ENCODE peak calls at places on chromosomes 4 and X, in six cellular contexts. One of them, this sample, is unnamed.
A peak's percentile ranks its signal among the peaks of the same experiment; 100 is the strongest.

GRCh38 chr4:79917246-79917645 is 155.8 kb downstream of the ANTXR2 start:
- DNase-seq in thoracic aorta: no peak
- DNase-seq in NCI-H1092: no peak
- DNase-seq in endothelial cell: peak; percentile 53
- DNase-seq in GM12891: no peak
- DNase-seq in foreskin fibroblast: peak; percentile 63
- DNase-seq in this sample: peak; percentile 78

GRCh38 chr4:121358473-121358872 is 22.3 kb downstream of the QRFPR start:
- DNase-seq in thoracic aorta: no peak
- DNase-seq in NCI-H1092: no peak
- DNase-seq in endothelial cell: no peak
- DNase-seq in GM12891: no peak
- DNase-seq in foreskin fibroblast: peak; percentile 86
- DNase-seq in this sample: no peak

GRCh38 chrX:17654116-17654515 is 83.2 kb upstream of the SCML1 start:
- DNase-seq in thoracic aorta: no peak
- DNase-seq in NCI-H1092: no peak
- DNase-seq in endothelial cell: no peak
- DNase-seq in GM12891: no peak
- DNase-seq in foreskin fibroblast: no peak
- DNase-seq in this sample: no peak

GRCh38 chrX:100768679-100769338 is 36.9 kb upstream of the SYTL4 start:
- DNase-seq in thoracic aorta: peak; percentile 56
- DNase-seq in NCI-H1092: peak; percentile 64
- DNase-seq in endothelial cell: peak; percentile 79
- DNase-seq in GM12891: peak; percentile 1
- DNase-seq in foreskin fibroblast: peak; percentile 67
- DNase-seq in this sample: peak; percentile 91

GRCh38 chr4:39587881-39588280 is 50.8 kb downstream of the SMIM14 start:
- DNase-seq in thoracic aorta: no peak
- DNase-seq in NCI-H1092: no peak
- DNase-seq in endothelial cell: no peak
- DNase-seq in GM12891: no peak
- DNase-seq in foreskin fibroblast: peak; percentile 77
- DNase-seq in this sample: no peak

GRCh38 chrX:72358313-72358712 is 52.6 kb upstream of the CITED1 start:
- DNase-seq in thoracic aorta: no peak
- DNase-seq in NCI-H1092: no peak
- DNase-seq in endothelial cell: no peak
- DNase-seq in GM12891: no peak
- DNase-seq in foreskin fibroblast: peak; percentile 51
- DNase-seq in this sample: no peak

GRCh38 chrX:37860731-37861130 is 13.4 kb upstream of the DYNLT3 start:
- DNase-seq in thoracic aorta: no peak
- DNase-seq in NCI-H1092: no peak
- DNase-seq in endothelial cell: no peak
- DNase-seq in GM12891: no peak
- DNase-seq in foreskin fibroblast: no peak
- DNase-seq in this sample: no peak

GRCh38 chr4:180840142-180840541 is 1403.1 kb upstream of the TENM3 start:
- DNase-seq in thoracic aorta: no peak
- DNase-seq in NCI-H1092: no peak
- DNase-seq in endothelial cell: no peak
- DNase-seq in GM12891: no peak
- DNase-seq in foreskin fibroblast: no peak
- DNase-seq in this sample: no peak

GRCh38 chr4:78768447-78769177 is 7.5 kb upstream of the BMP2K start:
- DNase-seq in thoracic aorta: no peak
- DNase-seq in NCI-H1092: no peak
- DNase-seq in endothelial cell: no peak
- DNase-seq in GM12891: no peak
- DNase-seq in foreskin fibroblast: peak; percentile 81
- DNase-seq in this sample: no peak

GRCh38 chrX:26889574-26889973 is 573.6 kb downstream of the PPP4R3C start:
- DNase-seq in thoracic aorta: no peak
- DNase-seq in NCI-H1092: no peak
- DNase-seq in endothelial cell: no peak
- DNase-seq in GM12891: no peak
- DNase-seq in foreskin fibroblast: peak; percentile 6
- DNase-seq in this sample: no peak

GRCh38 chr4:148214529-148215166 is 227.6 kb downstream of the NR3C2 start:
- DNase-seq in thoracic aorta: no peak
- DNase-seq in NCI-H1092: no peak
- DNase-seq in endothelial cell: no peak
- DNase-seq in GM12891: no peak
- DNase-seq in foreskin fibroblast: peak; percentile 44
- DNase-seq in this sample: no peak